ENCODE peak calls at places on chromosome 5, in five cellular contexts. E is H9, H is neuronal stem cell, A is H1, N is IMR-90. Q is an unnamed sample.

GRCh38 chr5:5422819-5423515 is 490 bp downstream of the ICE1 start:
- DNase-seq in E (no peak), H (no peak), A (no peak), N (no peak), Q (peak)

GRCh38 chr5:117604845-117605244 is 1030.2 kb upstream of the SEMA6A start:
- DNase-seq in E (no peak), H (no peak), A (no peak), N (peak), Q (no peak)

GRCh38 chr5:119275873-119276214 is 80.0 kb upstream of the TNFAIP8 start:
- DNase-seq in E (no peak), H (no peak), A (no peak), N (no peak), Q (no peak)

GRCh38 chr5:132098151-132098594 is 24.6 kb downstream of the CSF2 start:
- DNase-seq in E (no peak), H (no peak), A (no peak), N (peak), Q (no peak)

GRCh38 chr5:43038523-43038989 is 1.6 kb downstream of the ANXA2R start:
- DNase-seq in E (peak), H (no peak), A (no peak), N (peak), Q (no peak)

GRCh38 chr5:135344351-135344750 is 54.7 kb downstream of the MACROH2A1 start:
- DNase-seq in E (no peak), H (no peak), A (no peak), N (peak), Q (no peak)

GRCh38 chr5:147170603-147171002 is 64.2 kb upstream of the STK32A start:
- DNase-seq in E (no peak), H (no peak), A (no peak), N (no peak), Q (no peak)

GRCh38 chr5:90932052-90932699 is 373.6 kb downstream of the ADGRV1 start:
- DNase-seq in E (peak), H (peak), A (no peak), N (peak), Q (peak)

GRCh38 chr5:96338624-96339023 is 94.4 kb downstream of the PCSK1 start:
- DNase-seq in E (no peak), H (no peak), A (no peak), N (no peak), Q (no peak)

GRCh38 chr5:93249651-93250289 is 331.2 kb downstream of the NR2F1-AS1 start:
- DNase-seq in E (no peak), H (no peak), A (no peak), N (peak), Q (no peak)

GRCh38 chr5:11422342-11422741 is 481.9 kb downstream of the CTNND2 start:
- DNase-seq in E (no peak), H (no peak), A (no peak), N (no peak), Q (no peak)

GRCh38 chr5:76952795-76953536 is at the start of gene CRHBP:
- DNase-seq in E (peak), H (no peak), A (peak), N (no peak), Q (no peak)

GRCh38 chr5:13503017-13503416 is 441.5 kb downstream of the DNAH5 start:
- DNase-seq in E (no peak), H (no peak), A (no peak), N (no peak), Q (peak)

GRCh38 chr5:54646285-54647101 is 128.9 kb downstream of the SNX18 start:
- DNase-seq in E (peak), H (peak), A (peak), N (peak), Q (peak)

GRCh38 chr5:37716405-37716804 is 123.4 kb downstream of the GDNF start:
- DNase-seq in E (no peak), H (no peak), A (no peak), N (no peak), Q (no peak)

GRCh38 chr5:141753971-141754713 is 72.1 kb upstream of the ARAP3 start:
- DNase-seq in E (peak), H (peak), A (peak), N (peak), Q (peak)

GRCh38 chr5:159310492-159310891 is 19.8 kb downstream of the IL12B start:
- DNase-seq in E (peak), H (peak), A (peak), N (no peak), Q (peak)

GRCh38 chr5:99285606-99286005 is 356.8 kb upstream of the CHD1 start:
- DNase-seq in E (no peak), H (no peak), A (no peak), N (no peak), Q (no peak)

GRCh38 chr5:121668635-121669034 is 183.0 kb upstream of the FTMT start:
- DNase-seq in E (no peak), H (no peak), A (no peak), N (no peak), Q (no peak)

GRCh38 chr5:90830058-90830457 is 271.5 kb downstream of the ADGRV1 start:
- DNase-seq in E (no peak), H (no peak), A (no peak), N (no peak), Q (no peak)

DNA sequence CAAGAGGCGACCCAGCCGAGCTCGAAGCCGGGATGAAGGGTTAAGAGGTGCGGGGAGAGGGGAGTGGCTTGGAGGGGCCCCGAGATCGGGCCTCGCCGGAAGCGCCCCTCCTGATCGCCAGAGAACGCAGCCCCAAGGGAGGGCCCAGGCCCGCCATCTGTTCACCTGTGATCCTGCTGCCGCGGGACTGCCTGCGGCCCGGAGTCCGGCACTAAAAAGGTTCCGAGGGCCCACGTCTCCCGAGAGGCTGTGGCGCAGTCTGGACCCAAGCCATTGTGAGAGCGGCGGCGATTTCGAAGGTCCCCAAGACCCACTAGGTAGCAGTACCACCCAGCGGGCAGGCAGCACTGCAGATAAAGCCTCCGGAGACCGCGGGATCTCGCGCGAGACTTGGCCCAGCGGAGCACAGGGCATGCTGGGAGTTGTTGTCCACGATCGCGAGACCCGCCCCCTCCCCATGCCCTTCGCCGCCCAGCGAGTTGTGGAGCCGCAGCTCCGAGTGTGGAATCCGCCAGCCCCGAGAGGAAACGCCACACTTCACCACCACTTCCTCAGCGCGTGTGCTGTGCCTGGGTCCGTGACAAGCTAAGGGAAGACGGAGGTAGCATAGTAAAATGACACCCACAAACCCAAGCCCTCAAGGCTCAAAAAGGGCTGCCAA is at the start of gene KIAA1191:
- DNase-seq in E (peak), H (peak), A (peak), N (peak), Q (peak)
- H3K14ac ChIP-seq in E (peak), H (peak), A (no peak), N (peak), Q (peak)

DNA sequence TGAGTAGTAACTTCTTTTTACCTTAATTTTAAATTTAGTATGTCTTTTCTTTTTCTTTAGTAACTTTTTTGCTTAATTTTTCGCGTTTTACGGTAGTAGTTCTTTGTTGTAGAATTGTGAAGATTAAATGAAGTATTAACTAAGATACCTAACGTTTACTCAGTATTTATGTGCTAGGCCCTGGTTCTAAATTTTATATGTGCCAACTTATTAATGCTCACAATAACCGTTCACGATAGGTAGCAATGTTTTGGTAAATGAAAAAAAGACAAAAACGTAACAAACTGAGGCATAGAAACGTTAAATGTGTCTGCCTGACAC is 1.2 kb downstream of the MRPS30 start:
- DNase-seq in E (no peak), H (no peak), A (no peak), N (no peak), Q (no peak)
- H2AFZ ChIP-seq in E (no peak), H (peak), A (no peak), N (no peak), Q (peak)

DNA sequence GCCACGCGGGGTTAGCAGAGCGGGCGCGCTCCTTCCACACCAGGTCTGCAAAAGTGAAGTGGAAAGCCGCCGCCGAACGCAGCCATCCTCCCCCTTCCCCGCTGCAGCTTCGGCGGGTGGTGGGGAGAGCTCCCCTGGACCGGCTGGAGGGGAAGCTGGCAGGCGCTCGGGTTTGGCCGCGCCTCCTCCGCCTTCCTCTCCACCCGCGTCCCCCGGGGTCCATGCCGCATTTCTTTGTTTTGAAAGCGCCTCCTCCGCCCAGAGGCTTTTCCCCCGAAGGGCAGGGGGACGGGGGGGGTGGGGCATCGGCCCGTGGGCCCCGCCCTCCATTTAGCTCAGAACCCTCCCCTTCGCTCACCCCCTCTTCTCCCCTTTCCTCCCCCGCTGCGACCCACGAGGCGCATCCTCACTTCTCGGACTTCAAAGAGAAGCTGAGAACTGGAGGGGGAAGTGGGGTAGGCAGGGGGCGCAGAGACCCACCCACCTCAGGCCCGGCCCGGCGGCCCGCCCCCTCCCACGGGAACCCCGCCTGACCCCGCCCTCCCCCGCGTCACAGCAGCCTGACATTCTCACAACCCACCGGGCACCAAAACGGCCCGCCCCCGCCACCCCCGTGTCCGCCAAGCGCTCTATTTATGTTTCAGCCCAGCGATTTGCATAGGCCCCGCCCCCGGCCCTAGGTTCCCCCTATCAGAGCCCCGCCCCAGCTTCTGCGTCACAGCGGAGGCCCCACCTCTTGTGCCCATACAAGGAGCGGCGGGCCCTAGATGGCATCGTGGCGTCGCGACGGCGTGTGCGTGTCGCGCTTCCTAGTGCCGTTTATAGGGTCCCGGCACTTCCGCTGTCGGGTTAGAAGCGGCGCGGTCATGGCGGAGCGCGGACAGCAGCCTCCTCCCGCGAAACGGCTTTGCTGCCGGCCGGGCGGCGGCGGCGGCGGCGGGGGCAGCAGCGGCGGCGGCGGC is at the start of gene ZSWIM6:
- DNase-seq in E (peak), H (peak), A (peak), N (peak), Q (peak)
- H3K14ac ChIP-seq in E (peak), H (peak), A (no peak), N (peak), Q (peak)

GRCh38 chr5:179699640-179700298 is 1.0 kb downstream of the CANX start:
- DNase-seq in E (no peak), H (no peak), A (no peak), N (peak), Q (peak)
- H2AFZ ChIP-seq in E (no peak), H (no peak), A (no peak), N (no peak), Q (no peak)

DNA sequence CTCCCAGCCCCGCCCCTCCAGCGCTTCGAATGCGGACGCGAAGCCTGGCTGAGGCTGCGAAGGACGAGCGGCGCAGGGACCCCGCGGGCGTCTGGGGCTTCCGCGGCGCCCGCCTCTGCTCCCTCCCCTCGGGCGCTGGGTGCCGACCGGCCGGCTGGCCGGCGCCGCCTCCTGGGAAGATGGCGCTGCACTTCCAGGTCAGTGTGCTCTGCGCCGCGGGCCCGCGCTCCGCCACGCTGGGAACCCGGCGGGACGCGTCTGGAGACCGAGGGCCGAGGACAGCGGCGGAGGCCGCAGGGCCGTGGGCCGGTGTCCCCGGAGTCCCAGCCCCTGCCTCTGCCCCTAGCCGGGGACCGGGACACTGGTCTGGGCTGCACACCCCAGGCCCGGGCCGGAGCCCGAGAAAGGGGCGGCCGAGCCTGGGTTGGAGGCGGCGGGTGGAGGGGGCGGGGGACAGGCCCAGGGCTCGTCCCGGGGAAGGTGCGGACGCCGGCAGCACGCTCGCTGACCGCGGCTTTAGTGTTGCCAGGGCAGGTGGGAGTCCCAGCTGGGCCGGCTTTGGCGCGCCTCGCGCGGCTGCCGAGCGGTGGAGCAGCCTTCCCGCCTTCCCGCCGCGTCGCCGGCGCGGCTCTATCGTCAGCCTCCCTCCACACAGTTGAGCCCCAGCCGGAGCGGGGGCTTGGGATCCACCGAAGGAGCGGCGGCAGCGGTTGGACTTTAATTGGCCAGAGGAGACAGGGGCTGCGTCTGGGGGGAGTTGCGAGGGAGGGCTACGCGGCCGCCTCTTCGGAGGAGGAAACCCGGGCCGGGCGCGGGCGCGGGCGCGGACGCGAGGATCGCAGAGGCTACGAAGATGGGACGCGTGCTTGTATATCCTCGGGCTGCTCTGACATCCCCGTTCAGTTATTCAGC is at the start of gene RANBP17:
- DNase-seq in E (peak), H (peak), A (peak), N (peak), Q (peak)
- H3K14ac ChIP-seq in E (peak), H (peak), A (no peak), N (peak), Q (peak)

GRCh38 chr5:139385061-139385889 is 2.2 kb upstream of the SLC23A1 start:
- DNase-seq in E (no peak), H (no peak), A (no peak), N (no peak), Q (peak)

GRCh38 chr5:139383275-139383992 is at the start of gene SLC23A1:
- DNase-seq in E (no peak), H (no peak), A (no peak), N (peak), Q (no peak)

GRCh38 chr5:139383993-139384590 is 995 bp upstream of the SLC23A1 start:
- DNase-seq in E (no peak), H (no peak), A (no peak), N (no peak), Q (peak)

GRCh38 chr5:139386039-139386438 is 2.9 kb upstream of the SLC23A1 start:
- DNase-seq in E (no peak), H (no peak), A (no peak), N (no peak), Q (no peak)

GRCh38 chr5:139384591-139385051 is 1.5 kb upstream of the SLC23A1 start:
- DNase-seq in E (no peak), H (no peak), A (no peak), N (no peak), Q (no peak)
- H2AFZ ChIP-seq in E (no peak), H (no peak), A (no peak), N (peak), Q (peak)

GRCh38 chr5:149423287-149424268 is 44.5 kb upstream of the IL17B start:
- DNase-seq in E (peak), H (no peak), A (no peak), N (peak), Q (no peak)

GRCh38 chr5:149421834-149422233 is 42.7 kb upstream of the IL17B start:
- DNase-seq in E (no peak), H (no peak), A (no peak), N (peak), Q (peak)

GRCh38 chr5:149420509-149421371 is 41.6 kb upstream of the IL17B start:
- DNase-seq in E (no peak), H (no peak), A (no peak), N (peak), Q (peak)

GRCh38 chr5:149421372-149421685 is 42.2 kb upstream of the IL17B start:
- DNase-seq in E (no peak), H (no peak), A (no peak), N (no peak), Q (no peak)

DNA sequence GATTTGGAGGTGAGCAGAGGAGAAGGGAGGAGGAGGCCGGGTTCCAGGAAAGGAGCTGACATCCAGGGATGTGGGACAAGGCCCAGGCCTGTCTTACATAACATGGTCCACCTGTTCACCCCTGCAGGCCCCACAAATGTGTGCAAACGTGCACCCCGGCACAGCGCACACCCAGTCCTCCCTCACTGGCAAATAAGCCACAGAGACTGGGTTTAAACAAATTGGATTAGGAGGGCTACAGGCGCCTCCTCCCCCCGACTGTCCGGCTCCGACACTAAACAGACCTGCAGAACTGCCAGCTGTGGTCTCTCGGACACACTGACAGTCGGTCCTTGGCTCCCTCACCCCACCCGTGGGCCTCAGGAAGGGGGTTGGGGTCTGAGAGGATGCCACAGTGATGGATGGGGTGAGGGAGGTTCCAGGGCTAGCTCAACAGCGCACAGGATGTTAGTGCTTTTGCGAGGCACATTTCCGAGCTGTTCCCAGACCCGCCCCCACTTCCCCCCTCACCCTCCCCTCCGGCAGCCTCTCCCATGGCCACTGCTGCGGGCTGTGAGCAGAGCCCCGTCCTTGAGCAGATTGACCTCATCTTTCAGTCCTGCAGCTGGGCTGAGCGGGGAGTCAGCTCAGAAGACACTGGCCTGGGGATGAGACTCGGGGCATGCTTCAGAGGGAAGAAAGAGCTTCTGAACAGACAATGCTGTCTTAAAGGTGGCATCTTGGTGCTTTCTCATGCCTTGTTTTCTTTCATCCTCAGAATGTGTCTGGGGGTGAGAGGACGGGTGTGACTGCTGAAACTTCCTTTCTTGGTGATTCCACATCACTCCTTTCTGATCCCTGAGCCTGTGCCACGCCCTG is 43.6 kb upstream of the IL17B start:
- DNase-seq in E (peak), H (no peak), A (no peak), N (peak), Q (no peak)
- H3K14ac ChIP-seq in E (no peak), H (no peak), A (no peak), N (peak), Q (peak)

DNA sequence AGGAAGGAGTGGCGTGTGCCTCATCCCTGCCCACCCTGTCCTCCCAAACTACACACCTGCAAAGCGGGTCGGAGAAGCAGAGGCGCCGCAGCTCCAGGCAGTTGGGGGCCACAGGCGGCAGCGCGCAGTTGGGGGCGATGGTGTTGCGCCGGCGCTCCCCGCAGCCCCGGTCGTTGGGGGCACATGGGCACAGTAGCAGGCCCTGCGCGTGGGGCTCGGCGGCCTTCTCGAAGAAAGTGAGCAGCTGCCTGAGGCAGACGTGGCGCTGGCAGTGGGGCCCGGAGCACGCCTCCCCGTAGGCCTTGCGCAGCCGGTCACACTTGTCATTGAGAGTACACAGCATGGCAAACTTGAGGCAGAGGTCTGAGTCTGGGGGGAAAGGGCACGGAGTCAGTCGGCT is 16.8 kb downstream of the GFRA3 start:
- DNase-seq in E (no peak), H (no peak), A (no peak), N (no peak), Q (no peak)
- H2AFZ ChIP-seq in E (no peak), H (no peak), A (no peak), N (peak), Q (no peak)

Q was measured in trophoblast cell.